ENCODE peak calls at places on chromosomes 3 and 15, in six cellular contexts. D is activated gamma-delta T cell treated with Interleukin-2 at 50 U/mL for 16 hours, R is NCI-H2029, A is PC-9, I is GM18507, Y is heart right ventricle. X is an unnamed sample.

GRCh38 chr15:62059108-62059817 is 984 bp downstream of the VPS13C start:
- DNase-seq in I (no peak), Y (no peak), R (no peak), A (no peak), D (no peak), X (no peak)

GRCh38 chr15:75063338-75063737 is 39.9 kb downstream of the PPCDC start:
- DNase-seq in A (no peak), Y (no peak), R (no peak), I (no peak), D (no peak), X (no peak)

GRCh38 chr15:57923311-57923710 is 142.2 kb downstream of the ALDH1A2 start:
- DNase-seq in A (no peak), Y (no peak), R (no peak), D (no peak), I (no peak), X (no peak)

GRCh38 chr15:69170597-69170996 is 10.2 kb downstream of the GLCE start:
- DNase-seq in I (no peak), D (no peak), Y (no peak), A (no peak), R (peak), X (no peak)

GRCh38 chr15:99989095-99989494 is 255.9 kb upstream of the LYSMD4 start:
- DNase-seq in I (no peak), Y (no peak), A (no peak), D (no peak), R (no peak), X (no peak)

GRCh38 chr3:30704931-30705890 is 98.8 kb downstream of the TGFBR2 start:
- DNase-seq in D (no peak), Y (no peak), I (no peak), A (no peak), R (no peak), X (no peak)

GRCh38 chr15:71254503-71254902 is 139.2 kb downstream of the THSD4 start:
- DNase-seq in R (no peak), D (no peak), A (no peak), I (no peak), Y (no peak), X (no peak)

GRCh38 chr3:124552224-124552623 is 178.0 kb upstream of the UMPS start:
- DNase-seq in D (no peak), I (no peak), Y (no peak), R (peak), A (peak), X (no peak)

GRCh38 chr3:19931767-19932188 is 2.2 kb downstream of the EFHB start:
- DNase-seq in A (no peak), I (no peak), R (no peak), D (no peak), Y (no peak), X (no peak)

GRCh38 chr15:100713163-100713867 is 110.9 kb downstream of the ASB7 start:
- DNase-seq in Y (no peak), D (no peak), I (no peak), A (peak), R (no peak), X (peak)

GRCh38 chr15:94272251-94272898 is 41.0 kb downstream of the MCTP2 start:
- DNase-seq in A (no peak), R (no peak), I (no peak), D (no peak), Y (no peak), X (no peak)

GRCh38 chr3:72748659-72749058 is 99.6 kb downstream of the SHQ1 start:
- DNase-seq in R (no peak), A (no peak), I (no peak), Y (no peak), D (no peak), X (no peak)

GRCh38 chr3:149659173-149659468 is 1.3 kb upstream of the WWTR1 start:
- DNase-seq in I (no peak), A (no peak), D (no peak), R (no peak), Y (no peak), X (no peak)

GRCh38 chr3:190086191-190086590 is 34.5 kb downstream of the P3H2 start:
- DNase-seq in D (no peak), I (no peak), Y (no peak), R (no peak), A (no peak), X (no peak)

GRCh38 chr15:31373970-31374369 is 47.3 kb downstream of the KLF13 start:
- DNase-seq in Y (no peak), D (no peak), I (no peak), A (no peak), R (no peak), X (no peak)

GRCh38 chr15:92845109-92845508 is 55.0 kb upstream of the CHD2 start:
- DNase-seq in Y (no peak), R (peak), A (no peak), D (no peak), I (no peak), X (no peak)

GRCh38 chr3:161081675-161082462 is 23.3 kb downstream of the B3GALNT1 start:
- DNase-seq in R (no peak), I (no peak), A (no peak), D (no peak), Y (no peak), X (no peak)

GRCh38 chr3:176274161-176274560 is 923.1 kb downstream of the TBL1XR1 start:
- DNase-seq in I (no peak), Y (no peak), R (peak), A (no peak), D (no peak), X (peak)

GRCh38 chr3:10023587-10024310 is 2.5 kb upstream of the FANCD2 start:
- DNase-seq in D (no peak), Y (no peak), R (no peak), A (no peak), I (no peak), X (no peak)

GRCh38 chr3:26308454-26308853 is 314.1 kb upstream of the LRRC3B start:
- DNase-seq in I (no peak), R (no peak), Y (no peak), D (no peak), A (no peak), X (no peak)

GRCh38 chr15:69855172-69855562 is 242.6 kb downstream of the TLE3 start:
- DNase-seq in Y (no peak), D (no peak), I (no peak), R (no peak), A (no peak), X (no peak)

GRCh38 chr3:194250104-194251002 is 100.8 kb downstream of the CPN2 start:
- DNase-seq in Y (peak), A (no peak), I (no peak), D (no peak), R (peak), X (no peak)